ENCODE peak calls at places on chromosomes 12 and 14, in seven cellular contexts. P, D, X, E, H, B and K are unnamed samples. For H3K27me3, the result is how much of the 10 kb centered on the place peaks cover.

GRCh38 chr14:22849212-22849819 is 12.9 kb downstream of the MMP14 start:
- DNase-seq in P (no peak), D (peak), X (peak), E (peak), H (no peak), B (peak), K (no peak)

GRCh38 chr14:55448146-55448614 is 7.8 kb upstream of the TBPL2 start:
- DNase-seq in P (peak), D (no peak), X (no peak), E (no peak), H (no peak), B (no peak), K (no peak)

GRCh38 chr12:82883396-82884360 is 197.0 kb downstream of the TMTC2 start:
- DNase-seq in P (no peak), D (no peak), X (no peak), E (no peak), H (no peak), B (no peak), K (no peak)

GRCh38 chr12:32444895-32445294 is 45.5 kb downstream of the FGD4 start:
- DNase-seq in P (no peak), D (no peak), X (no peak), E (no peak), H (no peak), B (no peak), K (no peak)

GRCh38 chr12:89355243-89356068 is 3.2 kb upstream of the DUSP6 start:
- DNase-seq in P (no peak), D (no peak), X (no peak), E (no peak), H (no peak), B (no peak), K (no peak)

GRCh38 chr12:14554281-14555008 is 13.2 kb downstream of the PLBD1 start:
- DNase-seq in P (no peak), D (peak), X (peak), E (peak), H (peak), B (peak), K (peak)

GRCh38 chr14:65237956-65238355 is 135.6 kb upstream of the MAX start:
- DNase-seq in P (peak), D (no peak), X (no peak), E (no peak), H (no peak), B (no peak), K (no peak)

GRCh38 chr14:57390806-57391562 is 598 bp downstream of the NAA30 start:
- DNase-seq in P (peak), D (peak), X (peak), E (peak), H (peak), B (peak), K (no peak)

GRCh38 chr12:95227818-95228356 is 10.3 kb downstream of the VEZT start:
- DNase-seq in P (no peak), D (no peak), X (no peak), E (no peak), H (no peak), B (no peak), K (no peak)

GRCh38 chr14:86646688-86647687 is 1117.0 kb downstream of the FLRT2 start:
- DNase-seq in P (no peak), D (no peak), X (no peak), E (no peak), H (no peak), B (no peak), K (no peak)

GRCh38 chr12:84397846-84398245 is 514.8 kb downstream of the SLC6A15 start:
- DNase-seq in P (no peak), D (no peak), X (no peak), E (no peak), H (no peak), B (no peak), K (no peak)

DNA sequence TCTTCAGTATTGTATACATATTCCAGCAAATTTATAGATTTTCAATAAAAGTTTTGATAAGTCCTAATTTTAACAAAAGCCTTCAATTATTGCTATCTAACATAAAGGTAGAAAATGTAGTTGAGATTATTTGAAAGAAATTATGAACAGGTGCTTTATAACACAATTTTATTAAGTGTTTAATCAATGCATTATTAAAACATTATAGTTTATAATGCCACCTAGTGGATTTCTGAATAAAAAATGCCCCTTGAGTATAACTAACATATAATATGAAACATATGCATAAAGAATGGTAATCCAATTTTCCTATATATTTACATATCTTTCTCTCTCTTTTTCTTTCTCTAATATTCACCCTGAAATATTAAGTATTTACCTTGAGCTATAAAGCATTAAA is 515.3 kb downstream of the SLC6A15 start:
- DNase-seq in P (no peak), D (no peak), X (no peak), E (no peak), H (no peak), B (no peak), K (no peak)
- TF ChIP-seq CTCF in P (no peak), D (peak), X (no peak), E (peak), H (no peak), B (no peak), K (no peak)

GRCh38 chr12:110590806-110591326 is 7.7 kb upstream of the PPTC7 start:
- DNase-seq in P (no peak), D (no peak), X (no peak), E (no peak), H (no peak), B (no peak), K (no peak)
- H3K4me3 ChIP-seq in P (no peak), D (no peak), X (no peak), E (no peak), H (no peak), B (no peak), K (no peak)

GRCh38 chr12:98593351-98594049 is at the start of gene SLC25A3:
- DNase-seq in P (peak), D (peak), X (peak), E (peak), H (peak), B (peak), K (peak)

GRCh38 chr12:98595152-98595988 is 1.9 kb downstream of the SLC25A3 start:
- DNase-seq in P (no peak), D (no peak), X (no peak), E (no peak), H (no peak), B (no peak), K (no peak)

GRCh38 chr12:98592825-98593322 is 612 bp upstream of the SLC25A3 start:
- DNase-seq in P (no peak), D (no peak), X (no peak), E (no peak), H (no peak), B (no peak), K (no peak)

GRCh38 chr12:98591209-98591608 is 2.3 kb upstream of the SLC25A3 start:
- DNase-seq in P (no peak), D (no peak), X (no peak), E (no peak), H (no peak), B (no peak), K (no peak)

DNA sequence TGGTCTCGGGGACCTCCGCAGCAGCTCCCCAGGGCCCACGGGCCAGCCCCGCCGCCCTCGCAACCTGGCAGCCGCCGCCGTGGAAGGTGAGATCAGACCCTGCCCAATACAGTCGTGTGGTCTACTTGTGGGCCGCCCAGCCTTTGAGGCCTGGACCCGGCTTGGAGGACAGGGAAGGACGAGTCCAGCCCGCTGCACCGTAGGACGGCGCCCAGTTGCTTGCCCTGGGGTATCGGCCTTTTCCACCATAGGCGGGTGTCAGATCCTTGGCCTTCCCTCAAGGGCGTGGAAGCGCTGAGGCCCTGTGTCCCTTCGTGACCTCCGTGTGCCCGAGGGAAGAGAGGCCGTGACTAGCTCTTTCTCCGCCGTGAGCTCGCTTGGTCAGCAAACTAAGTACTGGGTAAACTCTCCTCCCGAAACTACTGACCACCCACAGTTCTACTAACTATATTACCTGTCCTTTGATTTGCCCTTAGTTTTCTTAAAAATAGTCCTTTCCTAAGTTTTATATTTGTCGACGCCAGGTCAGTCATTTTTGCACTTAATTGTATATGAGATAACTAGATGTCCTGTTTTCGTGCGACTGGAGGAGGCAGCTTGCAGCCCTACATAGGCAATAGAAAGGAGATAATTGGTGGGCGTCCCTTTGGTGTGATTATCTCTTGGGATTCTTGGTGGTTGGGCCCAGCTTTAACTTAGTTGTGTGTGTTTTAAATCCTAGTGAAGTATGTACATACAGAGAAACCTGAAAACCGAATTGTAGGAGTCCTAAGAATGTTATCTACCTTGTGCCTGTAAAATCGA is 766 bp downstream of the SLC25A3 start:
- DNase-seq in P (peak), D (peak), X (no peak), E (peak), H (no peak), B (peak), K (peak)
- H3K27me3 ChIP-seq in P (under half), D (under half), X (under half), E (under half), H (under half), B (under half), K (under half)

GRCh38 chr12:118120579-118121363 is 15.2 kb upstream of the PEBP1 start:
- DNase-seq in P (peak), D (peak), X (peak), E (peak), H (peak), B (peak), K (peak)
- TF ChIP-seq CTCF in P (peak), D (peak), X (peak), E (peak), H (peak), B (peak), K (peak)

GRCh38 chr12:50514526-50515276 is 9.9 kb downstream of the DIP2B start:
- DNase-seq in P (no peak), D (no peak), X (no peak), E (no peak), H (peak), B (no peak), K (no peak)
- H3K4me3 ChIP-seq in P (no peak), D (no peak), X (no peak), E (no peak), H (no peak), B (no peak), K (no peak)